ENCODE peak calls at places on chromosome 22, in six cellular contexts. P is Caco-2; H is naive thymus-derived CD4-positive, alpha-beta T cell; W is cardiac muscle cell; K is tibial nerve; D is A549. U is an unnamed sample. For H3K4me1, the result is how much of the 10 kb centered on the place peaks cover.

GRCh38 chr22:22901578-22902218 is 14.1 kb downstream of the IGLL5 start:
- DNase-seq in P (no peak), H (no peak), W (no peak), K (no peak), D (no peak), U (no peak)

GRCh38 chr22:35348026-35348590 is 32.8 kb upstream of the HMOX1 start:
- DNase-seq in P (no peak), H (no peak), W (no peak), K (no peak), D (no peak), U (no peak)

GRCh38 chr22:47600281-47600680 is 837.8 kb downstream of the TBC1D22A start:
- DNase-seq in P (no peak), H (no peak), W (no peak), K (no peak), D (no peak), U (no peak)

GRCh38 chr22:35749808-35750207 is 32.1 kb downstream of the APOL5 start:
- DNase-seq in P (no peak), H (no peak), W (no peak), K (no peak), D (no peak), U (no peak)

GRCh38 chr22:18126606-18127005 is 16.0 kb downstream of the TUBA8 start:
- DNase-seq in P (no peak), H (no peak), W (no peak), K (no peak), D (no peak), U (no peak)

GRCh38 chr22:35589071-35589735 is 27.9 kb downstream of the MB start:
- DNase-seq in P (peak), H (no peak), W (peak), K (peak), D (peak), U (no peak)

GRCh38 chr22:19663821-19664325 is 50.4 kb upstream of the SEPTIN5 start:
- DNase-seq in P (no peak), H (no peak), W (peak), K (no peak), D (no peak), U (no peak)

GRCh38 chr22:48264586-48264985 is 1502.1 kb downstream of the TBC1D22A start:
- DNase-seq in P (no peak), H (no peak), W (no peak), K (no peak), D (no peak), U (no peak)

GRCh38 chr22:31130873-31131272 is 8.1 kb downstream of the INPP5J start:
- DNase-seq in P (no peak), H (no peak), W (no peak), K (no peak), D (no peak), U (no peak)

GRCh38 chr22:19957445-19957844 is 15.8 kb upstream of the TXNRD2 start:
- DNase-seq in P (no peak), H (no peak), W (no peak), K (no peak), D (no peak), U (no peak)

GRCh38 chr22:18955696-18956095 is 19.6 kb upstream of the PRODH start:
- DNase-seq in P (no peak), H (no peak), W (no peak), K (no peak), D (no peak), U (no peak)

GRCh38 chr22:23431337-23432072 is 148.6 kb downstream of the IGLL1 start:
- DNase-seq in P (no peak), H (no peak), W (peak), K (no peak), D (peak), U (no peak)

GRCh38 chr22:24894998-24895397 is 51.5 kb downstream of the LHFPL7 start:
- DNase-seq in P (no peak), H (no peak), W (peak), K (peak), D (peak), U (peak)

GRCh38 chr22:41301085-41302015 is at the start of gene ZC3H7B:
- DNase-seq in P (peak), H (peak), W (peak), K (peak), D (peak), U (peak)

GRCh38 chr22:20558534-20558933 is 51.1 kb downstream of the MED15 start:
- DNase-seq in P (no peak), H (no peak), W (no peak), K (no peak), D (no peak), U (no peak)

GRCh38 chr22:21646608-21647590 is 4.8 kb downstream of the SDF2L1 start:
- DNase-seq in P (peak), H (peak), W (peak), K (peak), D (peak), U (no peak)

GRCh38 chr22:36923458-36923784 is 10.0 kb downstream of the CSF2RB start:
- DNase-seq in P (no peak), H (no peak), W (no peak), K (no peak), D (no peak), U (no peak)

GRCh38 chr22:21803859-21804258 is 63.6 kb downstream of the MAPK1 start:
- DNase-seq in P (no peak), H (no peak), W (no peak), K (no peak), D (no peak), U (no peak)

GRCh38 chr22:22841598-22841997 is 46.0 kb upstream of the IGLL5 start:
- DNase-seq in P (no peak), H (no peak), W (no peak), K (peak), D (no peak), U (no peak)

GRCh38 chr22:23385301-23386244 is 194.5 kb downstream of the IGLL1 start:
- DNase-seq in P (peak), H (peak), W (peak), K (peak), D (peak), U (peak)

GRCh38 chr22:46336119-46337078 is 885 bp downstream of the TRMU start:
- DNase-seq in P (peak), H (no peak), W (peak), K (no peak), D (no peak), U (no peak)

GRCh38 chr22:29156507-29156906 is 49.2 kb upstream of the EMID1 start:
- DNase-seq in P (peak), H (no peak), W (peak), K (no peak), D (no peak), U (no peak)

GRCh38 chr22:21858025-21858764 is 9.2 kb downstream of the MAPK1 start:
- DNase-seq in P (no peak), H (peak), W (no peak), K (no peak), D (no peak), U (no peak)

GRCh38 chr22:37018815-37019308 is 385 bp downstream of the TST start:
- DNase-seq in P (peak), H (no peak), W (peak), K (peak), D (peak), U (no peak)

GRCh38 chr22:23225724-23226496 is 45.6 kb downstream of the BCR start:
- DNase-seq in P (no peak), H (peak), W (peak), K (no peak), D (peak), U (no peak)

GRCh38 chr22:36611241-36611976 is 82.4 kb upstream of the EIF3D start:
- DNase-seq in P (no peak), H (no peak), W (no peak), K (no peak), D (no peak), U (no peak)

GRCh38 chr22:16949561-16949960 is 58.5 kb downstream of the GAB4 start:
- DNase-seq in P (no peak), H (no peak), W (no peak), K (no peak), D (no peak), U (no peak)

GRCh38 chr22:31615940-31616314 is 46.1 kb downstream of the PISD start:
- DNase-seq in P (no peak), H (no peak), W (no peak), K (no peak), D (no peak), U (no peak)

GRCh38 chr22:25027959-25028840 is 75.7 kb downstream of the KIAA1671 start:
- DNase-seq in P (peak), H (no peak), W (peak), K (peak), D (peak), U (no peak)

GRCh38 chr22:17772963-17773605 is 1.2 kb downstream of the BID start:
- DNase-seq in P (peak), H (no peak), W (peak), K (no peak), D (no peak), U (no peak)

GRCh38 chr22:23137905-23138520 is 3.8 kb downstream of the RSPH14 start:
- DNase-seq in P (no peak), H (peak), W (peak), K (no peak), D (no peak), U (no peak)

GRCh38 chr22:48327721-48328120 is 1500.0 kb downstream of the BRD1 start:
- DNase-seq in P (no peak), H (no peak), W (no peak), K (no peak), D (no peak), U (no peak)

GRCh38 chr22:23849009-23850006 is 8.4 kb upstream of the SLC2A11 start:
- DNase-seq in P (peak), H (peak), W (peak), K (peak), D (peak), U (peak)

GRCh38 chr22:31611065-31611760 is 50.8 kb downstream of the PISD start:
- DNase-seq in P (no peak), H (no peak), W (peak), K (no peak), D (no peak), U (no peak)

GRCh38 chr22:34429314-34429713 is 509.0 kb upstream of the LARGE1 start:
- DNase-seq in P (no peak), H (no peak), W (no peak), K (no peak), D (no peak), U (no peak)

GRCh38 chr22:31244044-31244942 is 32.2 kb downstream of the LIMK2 start:
- DNase-seq in P (peak), H (no peak), W (peak), K (no peak), D (peak), U (no peak)

GRCh38 chr22:33680632-33681031 is 239.6 kb downstream of the LARGE1 start:
- DNase-seq in P (no peak), H (no peak), W (no peak), K (no peak), D (no peak), U (no peak)

GRCh38 chr22:27794244-27794643 is 7.3 kb downstream of the MN1 start:
- DNase-seq in P (no peak), H (no peak), W (no peak), K (no peak), D (no peak), U (no peak)
- H3K4me1 ChIP-seq in P (under half), H (under half), W (half or more), K (under half), D (under half), U (under half)

GRCh38 chr22:40050258-40050657 is 55.5 kb downstream of the FAM83F start:
- DNase-seq in P (no peak), H (no peak), W (no peak), K (no peak), D (no peak), U (no peak)

GRCh38 chr22:40055143-40055926 is 60.6 kb downstream of the FAM83F start:
- DNase-seq in P (no peak), H (peak), W (no peak), K (no peak), D (no peak), U (no peak)

GRCh38 chr22:40053460-40053859 is 58.7 kb downstream of the FAM83F start:
- DNase-seq in P (no peak), H (no peak), W (no peak), K (no peak), D (no peak), U (no peak)

GRCh38 chr22:40054486-40054885 is 59.7 kb downstream of the FAM83F start:
- DNase-seq in P (no peak), H (no peak), W (no peak), K (no peak), D (no peak), U (no peak)

DNA sequence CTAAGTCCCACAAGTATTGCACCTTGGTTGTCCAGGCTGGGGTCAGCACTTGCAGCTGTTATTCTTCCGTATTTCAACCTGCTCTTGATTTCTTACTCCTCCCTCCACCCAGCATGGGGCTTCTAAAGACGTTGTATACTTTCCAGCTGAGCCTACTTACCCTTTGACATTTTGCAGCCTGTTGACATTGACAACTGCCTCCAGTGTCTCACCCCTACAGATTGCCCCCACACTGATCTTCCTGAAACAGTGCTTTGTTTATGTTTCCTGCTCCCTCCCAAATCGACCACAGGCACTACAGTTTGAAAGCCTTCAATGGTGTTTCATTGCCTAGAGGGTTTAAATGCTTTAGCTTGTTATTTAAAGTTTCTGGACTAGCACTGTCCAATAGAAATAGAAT is 56.6 kb downstream of the FAM83F start:
- DNase-seq in P (no peak), H (no peak), W (no peak), K (no peak), D (no peak), U (no peak)
- H3K4me1 ChIP-seq in P (under half), H (half or more), W (under half), K (under half), D (under half), U (under half)

GRCh38 chr22:39466228-39467006 is 9.6 kb downstream of the MGAT3 start:
- DNase-seq in P (no peak), H (no peak), W (peak), K (no peak), D (no peak), U (no peak)
- H3K4me1 ChIP-seq in P (half or more), H (under half), W (under half), K (under half), D (under half), U (under half)

GRCh38 chr22:10781571-10782403 is 4746.2 kb upstream of the OR11H1 start:
- DNase-seq in P (no peak), H (no peak), W (no peak), K (no peak), D (no peak), U (no peak)
- H3K4me1 ChIP-seq in P (under half), H (under half), W (under half), K (under half), D (under half), U (under half)

GRCh38 chr22:42693763-42694683 is 26.6 kb downstream of the A4GALT start:
- DNase-seq in P (no peak), H (no peak), W (no peak), K (no peak), D (no peak), U (no peak)

GRCh38 chr22:42699281-42699681 is 21.4 kb downstream of the A4GALT start:
- DNase-seq in P (no peak), H (no peak), W (no peak), K (no peak), D (no peak), U (no peak)

GRCh38 chr22:42695294-42695693 is 25.4 kb downstream of the A4GALT start:
- DNase-seq in P (no peak), H (no peak), W (no peak), K (no peak), D (no peak), U (no peak)

GRCh38 chr22:42697542-42698013 is 23.1 kb downstream of the A4GALT start:
- DNase-seq in P (peak), H (no peak), W (peak), K (peak), D (peak), U (peak)

GRCh38 chr22:42696331-42696967 is 24.2 kb downstream of the A4GALT start:
- DNase-seq in P (no peak), H (no peak), W (no peak), K (no peak), D (no peak), U (no peak)
- H3K4me1 ChIP-seq in P (under half), H (under half), W (under half), K (under half), D (under half), U (under half)

GRCh38 chr22:45170001-45170466 is 6.3 kb downstream of the NUP50 start:
- DNase-seq in P (peak), H (peak), W (peak), K (no peak), D (no peak), U (no peak)
- H3K4me1 ChIP-seq in P (under half), H (half or more), W (under half), K (under half), D (under half), U (under half)

GRCh38 chr22:49791682-49792081 is 36.0 kb downstream of the BRD1 start:
- DNase-seq in P (no peak), H (no peak), W (no peak), K (no peak), D (no peak), U (no peak)

GRCh38 chr22:49790912-49791311 is 36.8 kb downstream of the BRD1 start:
- DNase-seq in P (no peak), H (no peak), W (no peak), K (no peak), D (no peak), U (no peak)

GRCh38 chr22:49787861-49788260 is 39.8 kb downstream of the BRD1 start:
- DNase-seq in P (no peak), H (no peak), W (no peak), K (no peak), D (no peak), U (no peak)

GRCh38 chr22:49788492-49788891 is 39.2 kb downstream of the BRD1 start:
- DNase-seq in P (no peak), H (no peak), W (peak), K (peak), D (no peak), U (no peak)

GRCh38 chr22:49789289-49790141 is 38.2 kb downstream of the BRD1 start:
- DNase-seq in P (no peak), H (peak), W (peak), K (peak), D (no peak), U (no peak)
- H3K4me1 ChIP-seq in P (under half), H (under half), W (under half), K (under half), D (under half), U (half or more)

GRCh38 chr22:39361495-39361894 is 11.7 kb downstream of the SYNGR1 start:
- DNase-seq in P (no peak), H (no peak), W (no peak), K (no peak), D (no peak), U (no peak)

GRCh38 chr22:39359659-39360195 is 9.9 kb downstream of the SYNGR1 start:
- DNase-seq in P (no peak), H (no peak), W (no peak), K (no peak), D (no peak), U (no peak)

GRCh38 chr22:39362271-39362670 is 12.5 kb downstream of the SYNGR1 start:
- DNase-seq in P (no peak), H (no peak), W (no peak), K (no peak), D (no peak), U (no peak)

GRCh38 chr22:39360242-39360641 is 10.5 kb downstream of the SYNGR1 start:
- DNase-seq in P (no peak), H (no peak), W (no peak), K (no peak), D (no peak), U (no peak)

DNA sequence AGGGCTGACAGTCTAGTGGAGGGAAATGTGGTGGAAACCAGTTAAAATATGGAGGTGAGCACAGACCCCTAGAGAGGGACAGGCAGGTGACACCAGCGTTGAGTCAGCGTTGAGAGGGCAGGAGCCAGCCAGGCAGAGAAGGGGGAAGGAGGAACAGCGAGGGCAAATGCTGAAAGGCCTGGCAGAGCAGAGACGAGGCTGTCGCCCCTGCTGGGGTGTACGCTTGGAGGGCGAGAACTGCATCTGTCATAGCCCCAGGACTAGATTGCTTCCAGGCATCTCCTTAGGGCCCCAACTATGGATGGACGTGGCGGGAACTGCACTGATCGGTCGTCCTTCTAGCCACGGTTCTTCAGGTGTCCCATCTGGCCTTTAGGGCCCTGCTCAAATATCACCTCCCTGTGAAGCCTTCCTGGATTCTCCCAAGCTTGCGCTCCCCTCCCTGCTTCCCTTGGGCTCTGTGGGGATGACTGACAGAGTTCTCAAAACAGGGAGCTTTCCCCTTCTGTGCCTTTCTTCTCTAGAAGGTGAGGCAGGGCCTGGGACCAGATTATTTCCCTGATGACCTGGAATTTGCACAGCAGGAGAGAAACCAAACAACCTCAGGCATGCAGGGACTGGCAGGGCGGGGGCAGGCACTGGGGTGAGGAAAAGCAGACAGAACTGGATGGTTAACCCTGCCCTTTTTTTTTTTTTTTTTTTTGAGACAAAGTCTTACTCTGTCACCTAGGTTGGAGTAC is 11.1 kb downstream of the SYNGR1 start:
- DNase-seq in P (peak), H (no peak), W (no peak), K (no peak), D (peak), U (no peak)
- H3K4me1 ChIP-seq in P (under half), H (under half), W (under half), K (under half), D (under half), U (under half)